ENCODE peak calls at places on chromosomes 4 and X, in six cellular contexts. W, H, S, Z, Y and T are unnamed samples.

GRCh38 chrX:153953342-153953830 is 8.9 kb upstream of the RENBP start:
- DNase-seq in S (peak), Y (peak), W (peak), H (peak), Z (peak), T (peak)

GRCh38 chr4:125316391-125316780 is 1.6 kb downstream of the FAT4 start:
- DNase-seq in Y (no peak), Z (peak), H (peak), S (peak), W (no peak), T (no peak)

GRCh38 chr4:137510866-137511265 is 21.4 kb downstream of the PCDH18 start:
- DNase-seq in Z (no peak), W (no peak), S (no peak), H (no peak), Y (peak), T (peak)

GRCh38 chr4:142350886-142351285 is 495.2 kb downstream of the INPP4B start:
- DNase-seq in W (peak), H (no peak), Z (peak), Y (peak), S (no peak), T (no peak)

GRCh38 chr4:113636877-113637276 is 124.7 kb downstream of the CAMK2D start:
- DNase-seq in S (no peak), H (no peak), Z (no peak), W (no peak), Y (peak), T (no peak)

GRCh38 chr4:84279678-84280077 is 219.4 kb downstream of the NKX6-1 start:
- DNase-seq in Y (peak), Z (no peak), S (no peak), W (no peak), H (no peak), T (no peak)

GRCh38 chrX:40694833-40695232 is 40.5 kb downstream of the MED14 start:
- DNase-seq in S (no peak), H (no peak), Y (peak), Z (no peak), W (no peak), T (no peak)

GRCh38 chrX:40922307-40922706 is 162.9 kb upstream of the USP9X start:
- DNase-seq in Y (peak), H (no peak), Z (peak), W (no peak), S (no peak), T (peak)

GRCh38 chr4:78726575-78726974 is 49.6 kb upstream of the BMP2K start:
- DNase-seq in Y (no peak), W (no peak), H (no peak), S (no peak), Z (no peak), T (no peak)

GRCh38 chrX:41449138-41449537 is 2.0 kb downstream of the NYX start:
- DNase-seq in Y (no peak), S (no peak), W (no peak), H (no peak), Z (no peak), T (no peak)

GRCh38 chrX:70434352-70434866 is 10.2 kb upstream of the DLG3 start:
- DNase-seq in Y (peak), S (peak), H (peak), W (peak), Z (peak), T (peak)

GRCh38 chrX:54484666-54485065 is 11.4 kb downstream of the FGD1 start:
- DNase-seq in W (no peak), Z (no peak), H (no peak), Y (peak), S (no peak), T (no peak)

GRCh38 chr4:104589264-104589868 is 94.7 kb upstream of the CXXC4 start:
- DNase-seq in S (no peak), W (no peak), H (no peak), Y (no peak), Z (peak), T (no peak)

GRCh38 chrX:74187211-74187610 is 116.8 kb upstream of the ZCCHC13 start:
- DNase-seq in Z (no peak), H (no peak), Y (peak), S (no peak), W (no peak), T (no peak)

GRCh38 chrX:38563006-38563405 is 1.7 kb downstream of the TSPAN7 start:
- DNase-seq in Y (no peak), H (no peak), S (no peak), Z (no peak), W (no peak), T (no peak)

GRCh38 chrX:66050140-66050569 is 10.3 kb upstream of the VSIG4 start:
- DNase-seq in Z (no peak), W (no peak), H (no peak), Y (no peak), S (no peak), T (no peak)

GRCh38 chr4:114538012-114538617 is 60.5 kb upstream of the UGT8 start:
- DNase-seq in H (no peak), W (no peak), Z (no peak), Y (no peak), S (no peak), T (no peak)

GRCh38 chr4:80206541-80207171 is 9.4 kb downstream of the PRDM8 start:
- DNase-seq in S (no peak), H (no peak), Y (no peak), W (no peak), Z (no peak), T (no peak)

GRCh38 chr4:25970691-25971427 is 56.8 kb downstream of the SMIM20 start:
- DNase-seq in S (no peak), Y (no peak), H (peak), W (no peak), Z (no peak), T (no peak)

GRCh38 chr4:32184186-32184585 is 1464.0 kb downstream of the PCDH7 start:
- DNase-seq in H (no peak), Z (no peak), S (no peak), Y (no peak), W (no peak), T (no peak)

GRCh38 chr4:76969941-76970529 is 20.5 kb downstream of the SEPTIN11 start:
- DNase-seq in W (no peak), S (no peak), Y (no peak), H (no peak), Z (no peak), T (no peak)

GRCh38 chr4:7885216-7886134 is 54.2 kb downstream of the AFAP1 start:
- DNase-seq in S (no peak), Z (no peak), Y (no peak), W (no peak), H (no peak), T (no peak)

GRCh38 chrX:7228226-7228625 is 80.3 kb upstream of the PUDP start:
- DNase-seq in Z (no peak), W (no peak), H (no peak), S (no peak), Y (no peak), T (no peak)

GRCh38 chrX:74133156-74133796 is 170.7 kb upstream of the ZCCHC13 start:
- DNase-seq in Z (peak), S (peak), Y (peak), H (no peak), W (no peak), T (no peak)

GRCh38 chr4:57405359-57405758 is 295.2 kb upstream of the IGFBP7 start:
- DNase-seq in Z (no peak), Y (peak), H (no peak), W (no peak), S (no peak), T (no peak)

GRCh38 chr4:83390965-83391364 is 56.3 kb upstream of the HPSE start:
- DNase-seq in H (no peak), W (no peak), Z (no peak), S (no peak), Y (no peak), T (no peak)